ENCODE peak calls at places on chromosome 6, in seven cellular contexts. N is KBM-7; Y is activated T-helper 1 cell treated with anti-CD3 and anti-CD28 coated beads, Interleukin-2, amount 50 U/mL, for 16 hours; K is kidney glomerular epithelial cell; Z is Daoy; W is tibial artery; I is right cardiac atrium. F is an unnamed sample.

GRCh38 chr6:131262060-131262459 is 126.8 kb downstream of the AKAP7 start:
- DNase-seq in Z (no peak), I (no peak), N (no peak), Y (no peak), W (no peak), K (no peak), F (no peak)

GRCh38 chr6:111291860-111292259 is 191.2 kb downstream of the REV3L start:
- DNase-seq in Y (no peak), K (no peak), W (no peak), Z (no peak), I (no peak), N (no peak), F (no peak)

GRCh38 chr6:89145461-89145961 is 344 bp upstream of the PM20D2 start:
- DNase-seq in I (no peak), N (no peak), Z (peak), Y (no peak), K (peak), W (no peak), F (no peak)

GRCh38 chr6:155152211-155153076 is 111.4 kb upstream of the CLDN20 start:
- DNase-seq in I (no peak), W (no peak), N (peak), Z (peak), K (no peak), Y (no peak), F (no peak)

GRCh38 chr6:166555066-166555465 is 31.4 kb downstream of the RAMACL start:
- DNase-seq in W (no peak), N (no peak), K (no peak), Z (no peak), I (no peak), Y (no peak), F (no peak)

GRCh38 chr6:15411766-15412165 is 165.9 kb downstream of the JARID2 start:
- DNase-seq in N (no peak), W (no peak), K (no peak), I (no peak), Y (no peak), Z (no peak), F (no peak)

GRCh38 chr6:39964530-39964929 is 30.3 kb upstream of the MOCS1 start:
- DNase-seq in K (no peak), Z (no peak), I (no peak), N (no peak), Y (no peak), W (no peak), F (no peak)

GRCh38 chr6:132972971-132973370 is 158.6 kb downstream of the RPS12 start:
- DNase-seq in Z (no peak), W (no peak), I (no peak), Y (no peak), N (no peak), K (no peak), F (no peak)

GRCh38 chr6:139753198-139753861 is 378.9 kb upstream of the CITED2 start:
- DNase-seq in K (peak), Z (no peak), I (no peak), W (no peak), N (no peak), Y (no peak), F (peak)

GRCh38 chr6:133128191-133128590 is 113.0 kb upstream of the EYA4 start:
- DNase-seq in Z (peak), N (no peak), K (no peak), Y (no peak), I (no peak), W (no peak), F (no peak)

GRCh38 chr6:89669002-89669401 is 30.5 kb upstream of the LYRM2 start:
- DNase-seq in Z (no peak), N (no peak), K (no peak), W (no peak), I (no peak), Y (no peak), F (no peak)

GRCh38 chr6:97026298-97026697 is 101.8 kb downstream of the KLHL32 start:
- DNase-seq in N (no peak), W (no peak), I (no peak), Z (no peak), Y (no peak), K (no peak), F (no peak)

GRCh38 chr6:144394209-144394608 is 109.1 kb downstream of the UTRN start:
- DNase-seq in Y (no peak), Z (peak), N (no peak), I (no peak), W (no peak), K (no peak), F (no peak)

GRCh38 chr6:47071681-47072080 is 29.5 kb upstream of the ADGRF1 start:
- DNase-seq in N (no peak), Z (no peak), I (no peak), Y (no peak), W (no peak), K (no peak), F (no peak)

GRCh38 chr6:96394727-96395126 is 126.9 kb upstream of the UFL1 start:
- DNase-seq in N (no peak), W (no peak), K (no peak), I (no peak), Y (no peak), Z (no peak), F (no peak)

GRCh38 chr6:130935978-130936377 is 108.8 kb downstream of the SMLR1 start:
- DNase-seq in N (no peak), W (no peak), Y (no peak), I (no peak), K (no peak), Z (no peak), F (peak)

GRCh38 chr6:4296552-4296951 is 161.2 kb upstream of the ECI2 start:
- DNase-seq in I (no peak), W (no peak), K (no peak), Y (no peak), Z (no peak), N (no peak), F (no peak)

GRCh38 chr6:72551470-72551869 is 70.4 kb upstream of the KCNQ5 start:
- DNase-seq in N (no peak), Z (peak), Y (no peak), K (no peak), W (no peak), I (no peak), F (no peak)

GRCh38 chr6:147772724-147773123 is 264.2 kb downstream of the SAMD5 start:
- DNase-seq in K (no peak), I (no peak), N (no peak), Z (no peak), W (no peak), Y (no peak), F (no peak)

GRCh38 chr6:7106752-7107577 is 796 bp upstream of the RREB1 start:
- DNase-seq in Y (peak), Z (no peak), N (peak), W (peak), K (no peak), I (peak), F (no peak)

GRCh38 chr6:149153100-149153499 is 164.4 kb upstream of the TAB2 start:
- DNase-seq in Y (no peak), W (no peak), I (no peak), N (peak), K (no peak), Z (no peak), F (no peak)

GRCh38 chr6:108883172-108883571 is 35.0 kb downstream of the ARMC2 start:
- DNase-seq in W (no peak), I (no peak), K (no peak), N (no peak), Z (no peak), Y (no peak), F (no peak)

GRCh38 chr6:70706491-70707123 is 38.9 kb downstream of the SMAP1 start:
- DNase-seq in I (no peak), N (peak), Y (no peak), K (peak), Z (peak), W (no peak), F (no peak)

GRCh38 chr6:80771941-80772340 is 665.5 kb downstream of the BCKDHB start:
- DNase-seq in N (peak), I (no peak), W (no peak), K (peak), Y (no peak), Z (peak), F (no peak)

GRCh38 chr6:78749326-78749725 is 118.0 kb upstream of the IRAK1BP1 start:
- DNase-seq in Y (no peak), N (no peak), W (no peak), K (no peak), Z (no peak), I (no peak), F (no peak)

GRCh38 chr6:150670311-150670710 is 70.6 kb downstream of the PLEKHG1 start:
- DNase-seq in K (no peak), N (no peak), Z (no peak), W (no peak), Y (no peak), I (no peak), F (no peak)